ENCODE peak calls at places on chromosomes 16 and 17, in four cellular contexts. X is lung, J is NCI-H69, K is HuH-7. B is an unnamed sample.

GRCh38 chr16:85570735-85571562 is 42.2 kb upstream of the GSE1 start:
- DNase-seq in X (peak), J (peak), K (no peak), B (no peak)

GRCh38 chr16:2925951-2926659 is 14.4 kb downstream of the FLYWCH1 start:
- DNase-seq in X (no peak), J (peak), K (no peak), B (no peak)

GRCh38 chr17:20127660-20128413 is 118.7 kb downstream of the SPECC1 start:
- DNase-seq in X (no peak), J (no peak), K (no peak), B (no peak)

GRCh38 chr16:89194340-89195311 is 5.7 kb downstream of the SLC22A31 start:
- DNase-seq in X (no peak), J (no peak), K (no peak), B (no peak)

GRCh38 chr17:604719-605118 is 109.9 kb downstream of the VPS53 start:
- DNase-seq in X (no peak), J (no peak), K (no peak), B (no peak)

GRCh38 chr17:9002610-9003354 is 18.5 kb upstream of the NTN1 start:
- DNase-seq in X (no peak), J (peak), K (no peak), B (no peak)

GRCh38 chr16:68190745-68191510 is 45.0 kb downstream of the ESRP2 start:
- DNase-seq in X (no peak), J (no peak), K (no peak), B (no peak)

GRCh38 chr16:5668553-5668952 is 571.0 kb upstream of the EEF2KMT start:
- DNase-seq in X (no peak), J (no peak), K (no peak), B (no peak)

GRCh38 chr16:2194852-2195315 is 1.5 kb downstream of the CASKIN1 start:
- DNase-seq in X (peak), J (peak), K (peak), B (no peak)

GRCh38 chr16:19389246-19389645 is 28.4 kb upstream of the TMC5 start:
- DNase-seq in X (peak), J (peak), K (peak), B (peak)

GRCh38 chr16:57107324-57107922 is 15.0 kb downstream of the CPNE2 start:
- DNase-seq in X (no peak), J (no peak), K (no peak), B (no peak)

GRCh38 chr16:83998091-83998490 is 30.0 kb downstream of the NECAB2 start:
- DNase-seq in X (no peak), J (no peak), K (no peak), B (no peak)

GRCh38 chr17:15038656-15039055 is 226.5 kb downstream of the PMP22 start:
- DNase-seq in X (no peak), J (peak), K (no peak), B (no peak)

GRCh38 chr17:78924481-78925151 is 571 bp downstream of the TIMP2 start:
- DNase-seq in X (no peak), J (peak), K (no peak), B (no peak)

GRCh38 chr17:80104321-80104955 is 3.1 kb downstream of the GAA start:
- DNase-seq in X (no peak), J (peak), K (no peak), B (no peak)

GRCh38 chr16:87806608-87807546 is 41.1 kb upstream of the KLHDC4 start:
- DNase-seq in X (peak), J (peak), K (no peak), B (peak)

GRCh38 chr17:49357516-49357915 is 4.5 kb downstream of the ZNF652 start:
- DNase-seq in X (no peak), J (no peak), K (no peak), B (no peak)

GRCh38 chr17:45021607-45022287 is 29.7 kb downstream of the DCAKD start:
- DNase-seq in X (peak), J (peak), K (peak), B (peak)

GRCh38 chr16:303760-304505 is 21.0 kb downstream of the PDIA2 start:
- DNase-seq in X (no peak), J (no peak), K (no peak), B (no peak)

GRCh38 chr16:57754354-57755060 is 18.9 kb downstream of the KATNB1 start:
- DNase-seq in X (no peak), J (no peak), K (no peak), B (no peak)

GRCh38 chr16:69424935-69425784 is 741 bp downstream of the CYB5B start:
- DNase-seq in X (no peak), J (peak), K (no peak), B (no peak)

GRCh38 chr17:77092025-77092424 is 48.7 kb upstream of the SEC14L1 start:
- DNase-seq in X (no peak), J (no peak), K (no peak), B (no peak)

GRCh38 chr16:28575446-28576109 is 21.3 kb downstream of the SULT1A2 start:
- DNase-seq in X (no peak), J (no peak), K (no peak), B (no peak)

GRCh38 chr17:72287586-72287985 is 166.8 kb downstream of the SOX9 start:
- DNase-seq in X (peak), J (peak), K (no peak), B (no peak)

GRCh38 chr17:75654176-75654575 is 12.8 kb downstream of the RECQL5 start:
- DNase-seq in X (no peak), J (peak), K (no peak), B (no peak)

GRCh38 chr16:16062023-16062932 is 112.9 kb downstream of the ABCC1 start:
- DNase-seq in X (no peak), J (no peak), K (no peak), B (no peak)

GRCh38 chr16:66366433-66367299 is at the start of gene CDH5:
- DNase-seq in X (peak), J (peak), K (no peak), B (peak)

GRCh38 chr17:13273744-13274295 is 256.0 kb upstream of the ELAC2 start:
- DNase-seq in X (no peak), J (no peak), K (no peak), B (no peak)

GRCh38 chr17:72717676-72718075 is 374.8 kb downstream of the SLC39A11 start:
- DNase-seq in X (no peak), J (no peak), K (no peak), B (no peak)

GRCh38 chr17:41151525-41151924 is 1.9 kb upstream of the KRTAP4-5 start:
- DNase-seq in X (no peak), J (no peak), K (no peak), B (no peak)

B was measured in ureter.